ENCODE peak calls at places on chromosomes 11 and 22, in four cellular contexts. B is A549, N is pancreas, I is colonic mucosa. O is an unnamed sample.

GRCh38 chr11:48669146-48669545 is 180.6 kb downstream of the OR4A47 start:
- DNase-seq in B (no peak), N (no peak), I (no peak), O (no peak)

GRCh38 chr22:50396751-50397370 is 53.7 kb downstream of the PPP6R2 start:
- DNase-seq in B (peak), N (no peak), I (peak), O (no peak)

GRCh38 chr11:43573233-43573632 is 107.3 kb upstream of the HSD17B12 start:
- DNase-seq in B (no peak), N (no peak), I (no peak), O (no peak)

GRCh38 chr11:58769308-58769707 is 37.6 kb upstream of the GLYAT start:
- DNase-seq in B (no peak), N (no peak), I (no peak), O (no peak)

GRCh38 chr11:133950874-133951483 is 5.8 kb downstream of the IGSF9B start:
- DNase-seq in B (no peak), N (peak), I (no peak), O (peak)

GRCh38 chr11:1120532-1121342 is 37.0 kb upstream of the MUC5AC start:
- DNase-seq in B (no peak), N (peak), I (no peak), O (peak)

GRCh38 chr11:6219359-6219758 is 14.0 kb downstream of the C11orf42 start:
- DNase-seq in B (no peak), N (no peak), I (peak), O (peak)

GRCh38 chr22:46815896-46816721 is 53.7 kb downstream of the TBC1D22A start:
- DNase-seq in B (no peak), N (no peak), I (peak), O (no peak)

GRCh38 chr11:68048681-68049508 is 10.1 kb downstream of the TCIRG1 start:
- DNase-seq in B (no peak), N (peak), I (no peak), O (no peak)

GRCh38 chr11:100927579-100927978 is 202.0 kb downstream of the PGR start:
- DNase-seq in B (no peak), N (no peak), I (no peak), O (no peak)

GRCh38 chr22:44196731-44197131 is 16.0 kb downstream of the PARVG start:
- DNase-seq in B (no peak), N (no peak), I (no peak), O (no peak)

GRCh38 chr11:36586543-36586942 is 7.8 kb upstream of the IFTAP start:
- DNase-seq in B (no peak), N (no peak), I (no peak), O (no peak)

GRCh38 chr22:36702832-36703210 is 731 bp downstream of the CACNG2 start:
- DNase-seq in B (peak), N (no peak), I (no peak), O (no peak)

GRCh38 chr22:49738566-49738965 is 89.1 kb downstream of the BRD1 start:
- DNase-seq in B (no peak), N (no peak), I (no peak), O (no peak)

GRCh38 chr11:70422692-70423522 is 24.6 kb downstream of the CTTN start:
- DNase-seq in B (no peak), N (peak), I (no peak), O (no peak)

GRCh38 chr11:78564037-78564888 is 10.4 kb downstream of the NARS2 start:
- DNase-seq in B (peak), N (no peak), I (peak), O (no peak)

GRCh38 chr11:30239025-30239424 is 8.2 kb downstream of the FSHB start:
- DNase-seq in B (no peak), N (no peak), I (no peak), O (no peak)

GRCh38 chr11:116580828-116581227 is 192.0 kb downstream of the BUD13 start:
- DNase-seq in B (no peak), N (no peak), I (no peak), O (no peak)

GRCh38 chr11:126391286-126391954 is 35.9 kb downstream of the ST3GAL4 start:
- DNase-seq in B (no peak), N (no peak), I (no peak), O (peak)

GRCh38 chr11:1087279-1087960 is 12.7 kb downstream of the MUC2 start:
- DNase-seq in B (no peak), N (no peak), I (no peak), O (peak)

GRCh38 chr11:11558352-11558751 is 63.5 kb downstream of the GALNT18 start:
- DNase-seq in B (no peak), N (no peak), I (no peak), O (peak)
- TF ChIP-seq CTCF in B (no peak), N (no peak), I (no peak), O (no peak)

GRCh38 chr11:74417379-74417804 is 19.2 kb upstream of the PGM2L1 start:
- DNase-seq in B (no peak), N (no peak), I (no peak), O (no peak)

GRCh38 chr11:74417860-74418508 is 19.8 kb upstream of the PGM2L1 start:
- DNase-seq in B (no peak), N (no peak), I (no peak), O (no peak)

GRCh38 chr11:74412733-74413359 is 14.6 kb upstream of the PGM2L1 start:
- DNase-seq in B (no peak), N (peak), I (no peak), O (no peak)

DNA sequence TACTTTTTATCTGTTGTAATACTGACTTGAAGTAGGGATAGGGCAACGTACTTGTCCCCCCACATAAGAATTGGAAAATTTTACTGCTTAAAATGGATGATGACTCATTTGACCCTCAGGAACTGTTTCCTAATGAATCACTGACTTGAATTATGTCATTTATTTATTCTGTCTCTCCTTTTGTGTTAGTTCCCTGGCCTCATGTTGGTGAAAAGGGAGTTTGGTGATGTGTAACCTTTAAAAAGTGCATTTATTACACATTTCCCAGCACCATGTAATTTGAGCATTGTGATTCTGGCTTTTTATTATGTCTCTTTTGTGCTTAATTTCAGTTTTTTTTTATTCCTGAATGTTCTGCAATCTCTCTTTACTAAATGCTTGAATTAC is 20.3 kb upstream of the PGM2L1 start:
- DNase-seq in B (peak), N (no peak), I (no peak), O (no peak)
- H3K4me3 ChIP-seq in B (no peak), N (no peak), I (no peak), O (no peak)

DNA sequence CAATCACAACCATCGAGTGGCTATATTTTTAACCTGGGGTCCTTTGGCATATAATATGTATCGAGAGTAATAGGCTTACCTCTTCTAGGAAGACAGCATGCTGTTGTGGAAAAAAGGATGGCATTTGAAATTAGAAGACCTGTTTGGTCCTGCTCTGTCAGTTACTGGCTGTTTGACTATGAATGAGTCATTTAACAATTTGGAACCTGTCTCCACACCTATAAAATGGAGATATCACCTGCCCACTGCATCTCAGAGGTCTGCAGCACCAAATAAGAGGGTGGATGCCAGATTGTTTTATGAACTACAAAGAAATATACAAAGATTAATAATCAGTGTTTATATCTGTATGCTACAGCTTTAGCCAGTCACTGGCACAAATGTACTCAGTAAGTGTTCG is 60.8 kb downstream of the SLC25A17 start:
- DNase-seq in B (no peak), N (no peak), I (no peak), O (no peak)
- H3K27ac ChIP-seq in B (no peak), N (no peak), I (no peak), O (no peak)

DNA sequence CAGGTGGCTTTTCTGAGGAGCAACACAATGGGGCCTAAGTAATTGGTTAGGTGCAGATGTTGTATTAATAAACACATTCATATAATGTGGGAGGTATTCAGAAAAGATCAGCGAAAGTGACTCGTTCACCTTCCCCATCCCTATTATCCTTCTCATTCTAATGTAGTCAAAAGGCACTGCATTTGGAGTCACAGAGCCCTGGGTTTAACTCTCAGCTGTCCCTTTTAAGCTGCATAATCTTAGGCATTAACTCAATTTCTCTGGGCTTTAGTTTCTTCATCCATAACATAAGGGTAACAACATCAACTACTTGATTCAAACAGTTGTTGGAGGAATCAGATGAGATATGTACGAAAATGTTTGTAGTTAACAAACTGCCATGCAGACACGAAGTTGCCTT is 187.5 kb upstream of the PITPNB start:
- DNase-seq in B (no peak), N (no peak), I (no peak), O (no peak)
- TF ChIP-seq CTCF in B (no peak), N (no peak), I (no peak), O (no peak)

GRCh38 chr11:77141475-77141874 is 13.4 kb downstream of the MYO7A start:
- DNase-seq in B (no peak), N (peak), I (no peak), O (no peak)

GRCh38 chr11:77140231-77140959 is 12.3 kb downstream of the MYO7A start:
- DNase-seq in B (no peak), N (peak), I (no peak), O (no peak)

GRCh38 chr11:77141034-77141433 is 13.0 kb downstream of the MYO7A start:
- DNase-seq in B (no peak), N (peak), I (no peak), O (no peak)

GRCh38 chr11:77143405-77144020 is 15.5 kb downstream of the MYO7A start:
- DNase-seq in B (no peak), N (peak), I (no peak), O (no peak)

GRCh38 chr11:77142091-77142975 is 14.3 kb downstream of the MYO7A start:
- DNase-seq in B (no peak), N (peak), I (no peak), O (no peak)
- H3K4me3 ChIP-seq in B (no peak), N (no peak), I (no peak), O (no peak)

GRCh38 chr11:35097814-35098213 is 41.2 kb upstream of the CD44 start:
- DNase-seq in B (no peak), N (no peak), I (no peak), O (no peak)
- H3K27ac ChIP-seq in B (peak), N (no peak), I (no peak), O (peak)

GRCh38 chr11:62593434-62594044 is 2.2 kb upstream of the TUT1 start:
- DNase-seq in B (peak), N (peak), I (peak), O (peak)

GRCh38 chr11:62591448-62592215 is at the start of gene TUT1:
- DNase-seq in B (peak), N (peak), I (peak), O (peak)

GRCh38 chr11:62592216-62592815 is 993 bp upstream of the TUT1 start:
- DNase-seq in B (no peak), N (no peak), I (no peak), O (no peak)

GRCh38 chr11:62592989-62593421 is 1.7 kb upstream of the TUT1 start:
- DNase-seq in B (no peak), N (no peak), I (no peak), O (no peak)

GRCh38 chr11:62588966-62589637 is 2.2 kb downstream of the TUT1 start:
- DNase-seq in B (no peak), N (peak), I (no peak), O (no peak)
- TF ChIP-seq CTCF in B (peak), N (no peak), I (no peak), O (no peak)

DNA sequence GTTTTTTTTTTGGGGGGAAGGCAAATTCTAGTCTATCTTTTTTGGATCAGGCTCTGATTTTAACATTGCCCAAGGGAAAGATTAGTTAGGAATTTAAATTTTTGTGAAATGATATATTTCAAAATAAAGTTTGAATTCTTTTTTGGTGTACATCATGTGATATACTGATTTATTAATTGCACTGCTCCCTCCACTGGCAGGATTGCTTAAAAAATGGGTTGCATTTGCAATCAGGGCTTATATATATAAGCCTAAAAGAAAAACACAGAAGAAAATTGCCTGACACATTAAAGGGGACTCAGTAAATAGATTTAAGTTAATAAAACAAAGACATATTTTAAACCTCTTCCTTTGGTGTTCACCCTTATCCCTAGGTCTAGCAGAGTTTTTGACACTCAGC is 1.2 kb downstream of the DYNC2H1 start:
- DNase-seq in B (peak), N (no peak), I (no peak), O (no peak)
- H3K4me3 ChIP-seq in B (peak), N (peak), I (no peak), O (peak)

GRCh38 chr11:96313163-96313562 is 29.8 kb downstream of the MAML2 start:
- DNase-seq in B (no peak), N (no peak), I (no peak), O (no peak)

GRCh38 chr11:96314326-96315050 is 28.5 kb downstream of the MAML2 start:
- DNase-seq in B (no peak), N (no peak), I (peak), O (no peak)

GRCh38 chr11:96316869-96317268 is 26.1 kb downstream of the MAML2 start:
- DNase-seq in B (no peak), N (no peak), I (no peak), O (no peak)

GRCh38 chr11:96317576-96317975 is 25.4 kb downstream of the MAML2 start:
- DNase-seq in B (no peak), N (no peak), I (no peak), O (no peak)

DNA sequence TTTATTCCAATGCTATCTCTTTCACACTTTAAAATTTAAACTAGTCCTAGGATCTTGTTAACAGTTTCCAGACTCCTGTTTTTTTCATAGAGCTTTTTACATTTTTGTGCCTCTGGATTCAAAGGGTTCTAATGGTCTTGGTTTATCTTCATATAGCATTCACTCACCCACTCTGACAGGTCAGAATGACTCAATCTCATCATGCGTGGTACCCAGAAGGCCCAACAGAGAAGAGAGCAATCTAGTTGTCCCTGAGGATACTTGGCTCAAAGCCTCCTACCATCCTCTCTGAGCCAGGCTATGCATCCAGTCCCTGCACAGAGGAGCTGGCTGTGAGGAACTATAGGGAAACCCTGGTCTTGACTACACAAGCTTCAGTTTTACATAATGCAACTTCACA is 27.5 kb downstream of the MAML2 start:
- DNase-seq in B (no peak), N (no peak), I (no peak), O (no peak)
- H3K27ac ChIP-seq in B (no peak), N (peak), I (peak), O (no peak)

DNA sequence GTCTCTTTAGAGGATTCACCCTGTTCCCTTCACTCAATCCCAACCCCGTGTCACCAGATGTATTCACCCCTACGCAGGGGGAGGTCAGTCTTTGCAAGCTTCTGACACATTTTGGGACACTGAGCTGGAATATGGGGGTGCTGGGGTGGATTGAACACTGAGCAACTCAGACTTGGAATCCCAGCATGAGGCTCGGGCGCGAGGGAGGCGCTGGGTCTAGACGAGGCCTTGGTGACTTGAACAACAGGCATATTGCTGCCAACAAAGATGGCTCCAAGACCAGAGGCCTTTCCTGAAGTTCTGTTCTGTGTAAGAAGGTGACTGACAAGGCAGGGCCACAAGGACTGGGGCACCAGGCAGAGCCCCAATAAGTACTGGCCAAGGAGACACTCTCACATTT is 3.0 kb upstream of the SCGB2A1 start:
- DNase-seq in B (no peak), N (no peak), I (no peak), O (no peak)
- TF ChIP-seq CTCF in B (no peak), N (no peak), I (no peak), O (no peak)

O was measured in tibial artery.